ENCODE peak calls at places on chromosomes 11 and 22, in five cellular contexts. A is HCT116, G is GM23338, N is GM23248, L is PC-9. B is an unnamed sample.

GRCh38 chr22:23300476-23300875 is 120.2 kb downstream of the BCR start:
- DNase-seq in A (no peak), G (no peak), N (no peak), L (no peak), B (no peak)

GRCh38 chr11:1572200-1573076 is at the start of gene DUSP8:
- DNase-seq in A (peak; percentile 53), G (peak; percentile 86), N (peak; percentile 93), L (peak; percentile 35), B (peak; percentile 97)

GRCh38 chr11:94544582-94544831 is 786 bp downstream of the FUT4 start:
- DNase-seq in A (no peak), G (no peak), N (no peak), L (no peak), B (no peak)

GRCh38 chr11:72982286-72982685 is 159.8 kb downstream of the FCHSD2 start:
- DNase-seq in A (no peak), G (no peak), N (no peak), L (no peak), B (no peak)

GRCh38 chr11:2442554-2442953 is 1.8 kb downstream of the TRPM5 start:
- DNase-seq in A (no peak), G (no peak), N (no peak), L (no peak), B (no peak)

GRCh38 chr11:69644071-69644961 is 3.4 kb downstream of the CCND1 start:
- DNase-seq in A (no peak), G (no peak), N (peak; percentile 93), L (peak; percentile 74), B (peak; percentile 89)

GRCh38 chr11:61149624-61150615 is 11.3 kb downstream of the VPS37C start:
- DNase-seq in A (no peak), G (peak; percentile 64), N (no peak), L (peak; percentile 95), B (peak; percentile 51)

GRCh38 chr11:131692151-131692550 is 321.7 kb downstream of the NTM start:
- DNase-seq in A (no peak), G (no peak), N (peak; percentile 47), L (no peak), B (no peak)

GRCh38 chr11:96167233-96167632 is 175.8 kb downstream of the MAML2 start:
- DNase-seq in A (no peak), G (no peak), N (no peak), L (no peak), B (no peak)

GRCh38 chr22:36816635-36817428 is at the start of gene PVALB:
- DNase-seq in A (no peak), G (peak; percentile 62), N (peak; percentile 55), L (no peak), B (peak; percentile 76)

GRCh38 chr22:19291218-19291579 is 320 bp downstream of the CLTCL1 start:
- DNase-seq in A (no peak), G (peak; percentile 50), N (peak; percentile 71), L (no peak), B (peak; percentile 63)

GRCh38 chr22:46373838-46374662 is 38.5 kb downstream of the TRMU start:
- DNase-seq in A (no peak), G (no peak), N (no peak), L (no peak), B (no peak)

GRCh38 chr22:26550498-26551033 is 38.3 kb upstream of the TFIP11 start:
- DNase-seq in A (no peak), G (peak; percentile 36), N (peak; percentile 85), L (no peak), B (no peak)

GRCh38 chr22:49404020-49404419 is 423.7 kb downstream of the BRD1 start:
- DNase-seq in A (no peak), G (no peak), N (no peak), L (no peak), B (no peak)

GRCh38 chr22:38069372-38070249 is 12.4 kb downstream of the PICK1 start:
- DNase-seq in A (no peak), G (peak; percentile 58), N (peak; percentile 21), L (no peak), B (peak; percentile 62)

GRCh38 chr22:28053871-28054621 is 135.0 kb upstream of the PITPNB start:
- DNase-seq in A (no peak), G (no peak), N (peak; percentile 29), L (no peak), B (no peak)

GRCh38 chr11:13343931-13344717 is 66.5 kb downstream of the BMAL1 start:
- DNase-seq in A (no peak), G (peak; percentile 87), N (peak; percentile 81), L (peak; percentile 59), B (peak; percentile 87)

GRCh38 chr11:11937957-11938356 is 70.5 kb downstream of the DKK3 start:
- DNase-seq in A (no peak), G (no peak), N (peak; percentile 47), L (peak; percentile 40), B (no peak)

GRCh38 chr22:17121235-17122195 is at the start of gene TMEM121B:
- DNase-seq in A (no peak), G (peak; percentile 98), N (peak; percentile 68), L (no peak), B (peak; percentile 84)

GRCh38 chr22:30279389-30279788 is 9.9 kb downstream of the CASTOR1 start:
- DNase-seq in A (no peak), G (no peak), N (peak; percentile 87), L (no peak), B (no peak)

GRCh38 chr11:43919852-43920597 is 22.4 kb upstream of the C11orf96 start:
- DNase-seq in A (no peak), G (no peak), N (no peak), L (no peak), B (no peak)

DNA sequence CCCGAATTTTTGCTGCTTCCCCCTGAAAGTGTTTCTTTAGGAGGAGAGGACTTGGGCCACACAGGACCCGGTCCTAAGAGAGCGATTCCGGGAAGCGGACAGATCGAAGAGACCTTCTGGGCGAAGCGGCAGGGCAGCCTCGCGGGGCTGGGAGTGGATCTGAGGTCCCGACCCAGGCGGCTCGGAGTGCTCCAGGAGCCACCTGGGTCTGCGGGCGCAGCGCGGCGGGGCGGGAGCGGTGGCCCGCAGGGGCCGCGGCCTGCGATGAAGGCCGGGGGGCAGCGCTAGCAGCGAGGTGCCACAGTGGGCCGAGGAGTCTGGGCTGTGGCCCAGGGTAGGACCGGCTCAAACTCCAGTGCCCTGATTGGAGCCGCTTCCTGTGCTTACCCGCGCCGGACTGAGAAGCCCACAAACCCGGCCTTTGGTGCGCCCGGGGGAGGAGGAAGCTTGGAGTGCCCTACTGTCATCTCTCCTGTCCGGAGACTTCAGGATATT is 1.8 kb downstream of the PKNOX2 start:
- DNase-seq in A (no peak), G (peak; percentile 60), N (peak; percentile 53), L (no peak), B (no peak)
- H3K27me3 ChIP-seq in A (no peaks in the 10 kb centered on the region), G (peaks cover 63% of the 10 kb centered on the region), N (peaks cover 3% of the 10 kb centered on the region), L (peaks cover 17% of the 10 kb centered on the region), B (peaks cover 42% of the 10 kb centered on the region)

GRCh38 chr11:65599955-65600246 is 4.3 kb upstream of the KCNK7 start:
- DNase-seq in A (no peak), G (no peak), N (no peak), L (no peak), B (no peak)
- H3K9me2 ChIP-seq in A (no peaks in the 10 kb centered on the region), G (no peaks in the 10 kb centered on the region), N (no peaks in the 10 kb centered on the region), L (no peaks in the 10 kb centered on the region), B (no peaks in the 10 kb centered on the region)

GRCh38 chr11:85948884-85949283 is 93.7 kb downstream of the CCDC83 start:
- DNase-seq in A (no peak), G (no peak), N (no peak), L (peak; percentile 74), B (no peak)

GRCh38 chr11:85951428-85952107 is 96.4 kb downstream of the CCDC83 start:
- DNase-seq in A (no peak), G (no peak), N (no peak), L (no peak), B (no peak)

GRCh38 chr11:85951049-85951405 is 95.8 kb downstream of the CCDC83 start:
- DNase-seq in A (no peak), G (no peak), N (no peak), L (no peak), B (no peak)

GRCh38 chr11:85949798-85950197 is 94.6 kb downstream of the CCDC83 start:
- DNase-seq in A (no peak), G (no peak), N (no peak), L (no peak), B (no peak)

GRCh38 chr11:85950317-85951048 is 95.3 kb downstream of the CCDC83 start:
- DNase-seq in A (no peak), G (no peak), N (no peak), L (no peak), B (no peak)
- H3K27ac ChIP-seq in A (no peak overlapping the region), G (no peak overlapping the region), N (no peak overlapping the region), L (no peak overlapping the region), B (no peak overlapping the region)

GRCh38 chr22:22245935-22246525 is 1.4 kb downstream of the VPREB1 start:
- DNase-seq in A (no peak), G (no peak), N (no peak), L (no peak), B (no peak)

GRCh38 chr22:22246706-22247105 is 2.1 kb downstream of the VPREB1 start:
- DNase-seq in A (no peak), G (no peak), N (no peak), L (no peak), B (no peak)

GRCh38 chr22:22245256-22245909 is 797 bp downstream of the VPREB1 start:
- DNase-seq in A (no peak), G (no peak), N (no peak), L (no peak), B (no peak)

GRCh38 chr22:22244337-22245250 is at the start of gene VPREB1:
- DNase-seq in A (no peak), G (no peak), N (no peak), L (no peak), B (no peak)

DNA sequence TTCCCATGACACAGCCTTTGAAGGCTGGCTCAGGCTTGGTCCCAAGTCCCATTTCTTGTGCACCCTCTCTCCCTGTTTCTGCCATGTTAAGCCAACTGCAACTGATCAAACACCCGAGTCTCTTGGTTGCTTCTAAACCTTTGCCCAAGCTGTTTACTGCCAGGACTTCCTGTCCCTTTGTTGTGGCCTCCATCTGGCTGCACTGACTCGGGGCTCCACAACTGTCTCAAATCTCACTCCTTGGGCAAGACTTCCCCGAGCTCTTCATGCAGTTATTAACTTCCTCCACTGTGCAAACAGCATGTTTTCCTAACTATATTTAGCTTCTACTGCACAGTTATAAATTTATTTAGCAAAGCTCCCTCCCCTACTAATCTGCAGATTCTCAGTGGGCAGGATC is 4.3 kb downstream of the VPREB1 start:
- DNase-seq in A (no peak), G (no peak), N (no peak), L (no peak), B (no peak)
- H3K27me3 ChIP-seq in A (no peaks in the 10 kb centered on the region), G (peaks cover 100% of the 10 kb centered on the region), N (peaks cover 25% of the 10 kb centered on the region), L (no peaks in the 10 kb centered on the region), B (peaks cover 10% of the 10 kb centered on the region)